ENCODE peak calls at places on chromosome 19, in six cellular contexts. S, F, G, L, R and U are unnamed samples.

GRCh38 chr19:4816388-4817165 is 14.9 kb downstream of the TICAM1 start:
- DNase-seq in S (no peak), F (no peak), G (no peak), L (peak), R (no peak), U (no peak)

GRCh38 chr19:7460562-7460966 is 28.3 kb downstream of the PEX11G start:
- DNase-seq in S (no peak), F (no peak), G (no peak), L (no peak), R (no peak), U (no peak)

GRCh38 chr19:15280915-15281683 is 48.9 kb upstream of the EPHX3 start:
- DNase-seq in S (no peak), F (no peak), G (peak), L (peak), R (no peak), U (no peak)

GRCh38 chr19:18128044-18128443 is 24.9 kb upstream of the PIK3R2 start:
- DNase-seq in S (no peak), F (no peak), G (peak), L (no peak), R (no peak), U (no peak)

GRCh38 chr19:50790898-50791562 is 815 bp downstream of the ACP4 start:
- DNase-seq in S (no peak), F (no peak), G (no peak), L (no peak), R (no peak), U (no peak)

GRCh38 chr19:44757057-44757734 is 8.7 kb downstream of the BCL3 start:
- DNase-seq in S (no peak), F (no peak), G (peak), L (peak), R (peak), U (no peak)

GRCh38 chr19:3129112-3129511 is 6.7 kb upstream of the GNA15 start:
- DNase-seq in S (no peak), F (no peak), G (peak), L (no peak), R (no peak), U (peak)

GRCh38 chr19:16001481-16002312 is 52.9 kb downstream of the OR10H4 start:
- DNase-seq in S (no peak), F (peak), G (peak), L (no peak), R (no peak), U (peak)